ENCODE peak calls at places on chromosomes 3 and 15, in eight cellular contexts. W is Peyer's patch, K is HCT116, E is thyroid gland, L is MM.1S, Q is upper lobe of left lung, P is esophagus squamous epithelium, U is keratinocyte. B is an unnamed sample. For H3K27me3, the result is how much of the 10 kb centered on the place peaks cover.

GRCh38 chr3:167777356-167777755 is 41.8 kb downstream of the SERPINI1 start:
- DNase-seq in W (no peak), K (no peak), E (no peak), L (no peak), Q (no peak), P (no peak), U (no peak), B (no peak)

GRCh38 chr15:50066202-50066601 is 52.8 kb downstream of the ATP8B4 start:
- DNase-seq in W (no peak), K (no peak), E (no peak), L (no peak), Q (no peak), P (no peak), U (no peak), B (no peak)

GRCh38 chr3:194282436-194283122 is 68.5 kb downstream of the CPN2 start:
- DNase-seq in W (no peak), K (no peak), E (no peak), L (no peak), Q (no peak), P (no peak), U (no peak), B (peak)

GRCh38 chr3:110459021-110459420 is 612.6 kb upstream of the NECTIN3 start:
- DNase-seq in W (no peak), K (no peak), E (no peak), L (no peak), Q (no peak), P (no peak), U (no peak), B (no peak)

GRCh38 chr3:128649264-128649663 is 1.4 kb downstream of the RPN1 start:
- DNase-seq in W (no peak), K (no peak), E (no peak), L (no peak), Q (no peak), P (no peak), U (no peak), B (no peak)

GRCh38 chr15:86609275-86609674 is 529.6 kb downstream of the AGBL1 start:
- DNase-seq in W (no peak), K (no peak), E (no peak), L (no peak), Q (no peak), P (no peak), U (no peak), B (no peak)

GRCh38 chr15:28165791-28166190 is 66.7 kb upstream of the OCA2 start:
- DNase-seq in W (no peak), K (no peak), E (no peak), L (no peak), Q (no peak), P (no peak), U (no peak), B (no peak)

GRCh38 chr3:107954845-107955244 is 136.0 kb downstream of the CD47 start:
- DNase-seq in W (no peak), K (no peak), E (no peak), L (peak), Q (no peak), P (no peak), U (no peak), B (no peak)

GRCh38 chr15:73982251-73982962 is 9.7 kb downstream of the STOML1 start:
- DNase-seq in W (peak), K (no peak), E (peak), L (no peak), Q (peak), P (no peak), U (no peak), B (no peak)

GRCh38 chr3:185724761-185725160 is 100.1 kb downstream of the IGF2BP2 start:
- DNase-seq in W (no peak), K (no peak), E (no peak), L (no peak), Q (no peak), P (no peak), U (no peak), B (no peak)

GRCh38 chr3:181725830-181726229 is 14.1 kb downstream of the SOX2 start:
- DNase-seq in W (no peak), K (no peak), E (no peak), L (no peak), Q (no peak), P (no peak), U (no peak), B (no peak)
- H3K27me3 ChIP-seq in W (under half), K (under half), E (half or more), L (under half), Q (half or more), P (under half), U (half or more), B (half or more)

GRCh38 chr3:163422671-163423070 is 1655.6 kb downstream of the SI start:
- DNase-seq in W (no peak), K (no peak), E (no peak), L (no peak), Q (no peak), P (no peak), U (no peak), B (no peak)
- TF ChIP-seq CTCF in W (no peak), K (no peak), E (no peak), L (no peak), Q (no peak), P (no peak), U (no peak), B (no peak)

DNA sequence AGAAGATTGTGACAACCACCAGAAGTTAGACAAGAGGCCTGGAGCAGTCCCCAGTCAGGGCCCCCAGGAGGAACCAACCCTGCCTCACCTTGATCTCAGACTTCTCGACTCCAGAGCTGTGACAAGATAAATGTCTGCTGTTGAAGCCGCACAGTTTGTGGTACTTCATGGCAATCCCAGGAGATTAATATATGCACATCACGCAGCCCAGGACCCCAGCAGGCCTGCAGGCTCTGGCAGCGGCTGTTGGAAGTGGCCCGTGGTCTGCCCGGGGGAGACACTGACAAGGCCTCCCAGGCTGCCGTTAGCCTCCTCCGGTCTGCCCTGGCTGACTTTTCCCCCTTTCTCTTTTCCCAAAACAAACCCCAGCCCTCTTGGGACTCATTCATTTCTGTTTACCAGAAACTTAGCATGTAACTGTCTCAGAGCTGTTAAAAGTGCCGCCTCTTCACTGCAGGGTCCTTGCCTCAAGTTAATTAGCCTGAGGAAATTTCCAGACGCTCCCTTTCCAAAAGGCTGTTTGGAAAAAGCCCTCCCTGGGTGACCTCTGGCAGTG is 183.5 kb upstream of the LYSMD4 start:
- DNase-seq in W (no peak), K (no peak), E (no peak), L (no peak), Q (no peak), P (no peak), U (no peak), B (no peak)
- H3K27me3 ChIP-seq in W (under half), K (under half), E (under half), L (under half), Q (under half), P (under half), U (under half), B (under half)

DNA sequence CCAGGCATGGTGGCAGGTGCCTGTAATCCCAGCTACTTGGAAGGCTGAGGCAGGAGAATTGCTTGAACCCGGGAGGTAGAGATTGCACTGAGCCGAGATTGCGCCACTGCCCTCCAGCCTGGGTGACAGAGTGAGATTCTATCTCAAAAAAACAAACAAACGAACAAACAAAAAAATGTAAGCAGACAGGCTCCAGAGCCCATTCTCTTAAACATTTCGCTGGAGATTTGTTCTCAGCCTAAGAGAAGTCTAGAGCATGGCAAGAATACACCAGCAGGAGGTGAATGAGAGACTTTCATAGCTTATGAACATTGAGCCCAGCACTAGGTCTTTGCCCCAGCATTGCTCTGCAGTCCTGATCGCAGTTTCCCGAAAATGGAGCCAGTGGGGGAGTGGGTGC is 329.4 kb upstream of the TLE3 start:
- DNase-seq in W (no peak), K (no peak), E (no peak), L (no peak), Q (no peak), P (no peak), U (no peak), B (no peak)
- TF ChIP-seq CTCF in W (no peak), K (no peak), E (no peak), L (no peak), Q (no peak), P (no peak), U (peak), B (no peak)

DNA sequence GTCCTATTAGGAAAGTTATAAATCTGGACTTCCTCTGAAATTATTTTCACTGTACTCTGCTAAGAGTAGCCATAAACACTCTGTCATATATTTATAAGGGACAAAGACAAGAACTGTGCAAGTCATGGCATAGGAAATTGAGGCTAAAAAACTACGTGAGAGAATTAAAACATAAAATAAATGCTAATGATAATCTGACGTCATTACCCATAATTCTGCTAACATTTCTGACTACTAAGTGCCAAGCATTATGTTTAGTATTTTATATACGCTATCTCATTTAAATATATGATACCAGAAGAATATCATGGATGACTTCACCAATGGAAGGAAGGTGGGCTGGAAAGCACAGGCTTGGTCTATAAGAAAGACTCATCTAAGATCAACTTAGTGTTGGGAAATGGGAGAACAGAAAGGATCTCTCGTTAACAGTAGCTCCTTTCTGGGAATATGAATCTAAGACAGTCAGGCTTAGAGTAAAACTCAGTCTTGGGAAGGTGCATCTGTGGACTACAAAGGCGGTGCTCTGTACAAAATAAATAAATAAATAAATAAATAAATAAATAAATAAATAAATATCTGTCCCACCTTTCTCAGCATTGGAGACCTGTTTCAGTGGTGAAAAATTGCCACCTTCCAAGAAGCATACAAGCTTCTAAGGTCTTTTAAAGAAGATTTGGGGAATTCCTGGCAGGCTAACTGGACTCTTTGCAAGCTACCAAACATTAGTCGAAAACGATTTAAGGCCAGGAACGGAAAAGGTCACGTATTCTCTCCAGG is 267.4 kb downstream of the CGGBP1 start:
- DNase-seq in W (no peak), K (no peak), E (no peak), L (no peak), Q (no peak), P (no peak), U (no peak), B (no peak)
- H3K27me3 ChIP-seq in W (under half), K (under half), E (under half), L (under half), Q (under half), P (under half), U (under half), B (under half)

GRCh38 chr3:82354181-82354696 is 592.8 kb upstream of the GBE1 start:
- DNase-seq in W (no peak), K (no peak), E (no peak), L (no peak), Q (no peak), P (no peak), U (no peak), B (no peak)

GRCh38 chr3:82353281-82354171 is 592.1 kb upstream of the GBE1 start:
- DNase-seq in W (no peak), K (no peak), E (no peak), L (no peak), Q (peak), P (no peak), U (no peak), B (no peak)

GRCh38 chr3:82355228-82355627 is 593.8 kb upstream of the GBE1 start:
- DNase-seq in W (no peak), K (no peak), E (no peak), L (no peak), Q (no peak), P (no peak), U (no peak), B (no peak)
- TF ChIP-seq CTCF in W (no peak), K (no peak), E (no peak), L (no peak), Q (no peak), P (no peak), U (no peak), B (no peak)

B was measured in CD4-positive, alpha-beta T cell.